ENCODE peak calls at places on chromosome 7, in eight cellular contexts. P is left ventricle myocardium inferior, G is aorta, Z is fibroblast of mammary gland, I is AG09309, R is heart right ventricle, E is GM23248, A is HFF-Myc. K is an unnamed sample.

GRCh38 chr7:100611983-100612729 is at the start of gene MOSPD3:
- DNase-seq in P (peak; percentile 98), G (peak; percentile 100), Z (peak; percentile 99), I (peak; percentile 98), R (peak; percentile 99), E (peak; percentile 100), A (peak; percentile 99), K (peak; percentile 95)

GRCh38 chr7:2701832-2702593 is 14.0 kb downstream of the AMZ1 start:
- DNase-seq in P (peak; percentile 39), G (no peak), Z (peak; percentile 82), I (no peak), R (peak; percentile 38), E (peak; percentile 91), A (no peak), K (no peak)

GRCh38 chr7:42217053-42217452 is 20.0 kb downstream of the GLI3 start:
- DNase-seq in P (no peak), G (no peak), Z (peak; percentile 54), I (no peak), R (no peak), E (no peak), A (no peak), K (no peak)

GRCh38 chr7:24480501-24480900 is 92.8 kb upstream of the PALS2 start:
- DNase-seq in P (no peak), G (no peak), Z (no peak), I (no peak), R (no peak), E (no peak), A (no peak), K (no peak)

GRCh38 chr7:134364619-134365037 is 47.9 kb upstream of the SLC35B4 start:
- DNase-seq in P (no peak), G (no peak), Z (peak; percentile 81), I (peak; percentile 28), R (no peak), E (peak; percentile 85), A (no peak), K (no peak)

GRCh38 chr7:7566651-7567611 is at the start of gene MIOS:
- DNase-seq in P (peak; percentile 89), G (peak; percentile 95), Z (peak; percentile 79), I (no peak), R (peak; percentile 92), E (peak; percentile 85), A (no peak), K (peak; percentile 73)

GRCh38 chr7:154441811-154442210 is 389.6 kb downstream of the DPP6 start:
- DNase-seq in P (no peak), G (no peak), Z (no peak), I (no peak), R (no peak), E (no peak), A (no peak), K (no peak)

GRCh38 chr7:2225336-2225735 is 7.4 kb downstream of the MAD1L1 start:
- DNase-seq in P (no peak), G (no peak), Z (no peak), I (no peak), R (no peak), E (no peak), A (no peak), K (no peak)

GRCh38 chr7:74454948-74455804 is 1.5 kb downstream of the GTF2IRD1 start:
- DNase-seq in P (peak; percentile 57), G (no peak), Z (no peak), I (no peak), R (peak; percentile 60), E (peak; percentile 23), A (no peak), K (no peak)

GRCh38 chr7:94295805-94296204 is 98.9 kb upstream of the COL1A2 start:
- DNase-seq in P (no peak), G (no peak), Z (peak; percentile 89), I (peak; percentile 75), R (no peak), E (peak; percentile 94), A (peak; percentile 67), K (no peak)

GRCh38 chr7:107961399-107961798 is 41.6 kb downstream of the LAMB1 start:
- DNase-seq in P (peak; percentile 76), G (no peak), Z (peak; percentile 68), I (no peak), R (peak; percentile 57), E (no peak), A (no peak), K (no peak)

GRCh38 chr7:116706668-116707126 is 34.7 kb downstream of the MET start:
- DNase-seq in P (no peak), G (no peak), Z (peak; percentile 59), I (no peak), R (no peak), E (peak; percentile 84), A (no peak), K (no peak)

GRCh38 chr7:1403844-1404404 is 55.3 kb downstream of the MICALL2 start:
- DNase-seq in P (no peak), G (no peak), Z (peak; percentile 23), I (no peak), R (no peak), E (peak; percentile 70), A (no peak), K (no peak)

GRCh38 chr7:96440328-96440727 is 118.4 kb upstream of the SLC25A13 start:
- DNase-seq in P (no peak), G (no peak), Z (no peak), I (no peak), R (no peak), E (no peak), A (no peak), K (no peak)

GRCh38 chr7:35504365-35504764 is 190.6 kb downstream of the HERPUD2 start:
- DNase-seq in P (no peak), G (no peak), Z (no peak), I (no peak), R (no peak), E (no peak), A (no peak), K (no peak)

GRCh38 chr7:133431134-133431711 is 178.3 kb downstream of the EXOC4 start:
- DNase-seq in P (no peak), G (no peak), Z (no peak), I (no peak), R (no peak), E (no peak), A (no peak), K (no peak)

GRCh38 chr7:114086906-114087651 is 168.3 kb upstream of the PPP1R3A start:
- DNase-seq in P (no peak), G (peak; percentile 74), Z (peak; percentile 38), I (no peak), R (no peak), E (peak; percentile 64), A (no peak), K (no peak)

GRCh38 chr7:115600196-115600595 is 430.4 kb downstream of the TFEC start:
- DNase-seq in P (no peak), G (no peak), Z (no peak), I (no peak), R (no peak), E (peak; percentile 24), A (no peak), K (no peak)

GRCh38 chr7:72286486-72286885 is 125.7 kb downstream of the CALN1 start:
- DNase-seq in P (no peak), G (no peak), Z (no peak), I (no peak), R (no peak), E (no peak), A (no peak), K (no peak)

GRCh38 chr7:39609462-39610149 is 13.8 kb upstream of the RALA start:
- DNase-seq in P (peak; percentile 33), G (peak; percentile 80), Z (no peak), I (no peak), R (peak; percentile 33), E (peak; percentile 49), A (no peak), K (no peak)

GRCh38 chr7:96558530-96558929 is 151.1 kb downstream of the SEM1 start:
- DNase-seq in P (no peak), G (no peak), Z (peak; percentile 23), I (no peak), R (no peak), E (peak; percentile 5), A (no peak), K (no peak)

GRCh38 chr7:22860784-22861482 is 38.3 kb upstream of the TOMM7 start:
- DNase-seq in P (no peak), G (no peak), Z (no peak), I (no peak), R (no peak), E (no peak), A (no peak), K (no peak)

GRCh38 chr7:95758187-95758586 is 14.2 kb upstream of the DYNC1I1 start:
- DNase-seq in P (no peak), G (no peak), Z (no peak), I (no peak), R (no peak), E (no peak), A (no peak), K (no peak)

GRCh38 chr7:107778283-107778682 is 24.7 kb downstream of the SLC26A3 start:
- DNase-seq in P (no peak), G (no peak), Z (no peak), I (no peak), R (no peak), E (no peak), A (no peak), K (no peak)

GRCh38 chr7:19119372-19119771 is 1.9 kb upstream of the TWIST1 start:
- DNase-seq in P (no peak), G (no peak), Z (no peak), I (no peak), R (no peak), E (peak; percentile 53), A (no peak), K (no peak)
- H3K4me3 ChIP-seq in P (no peak overlapping the region), G (no peak overlapping the region), Z (no peak overlapping the region), I (peak overlapping the region; percentile 95), R (no peak overlapping the region), E (peak overlapping the region; percentile 88), A (peak overlapping the region; percentile 94), K (no peak overlapping the region)

DNA sequence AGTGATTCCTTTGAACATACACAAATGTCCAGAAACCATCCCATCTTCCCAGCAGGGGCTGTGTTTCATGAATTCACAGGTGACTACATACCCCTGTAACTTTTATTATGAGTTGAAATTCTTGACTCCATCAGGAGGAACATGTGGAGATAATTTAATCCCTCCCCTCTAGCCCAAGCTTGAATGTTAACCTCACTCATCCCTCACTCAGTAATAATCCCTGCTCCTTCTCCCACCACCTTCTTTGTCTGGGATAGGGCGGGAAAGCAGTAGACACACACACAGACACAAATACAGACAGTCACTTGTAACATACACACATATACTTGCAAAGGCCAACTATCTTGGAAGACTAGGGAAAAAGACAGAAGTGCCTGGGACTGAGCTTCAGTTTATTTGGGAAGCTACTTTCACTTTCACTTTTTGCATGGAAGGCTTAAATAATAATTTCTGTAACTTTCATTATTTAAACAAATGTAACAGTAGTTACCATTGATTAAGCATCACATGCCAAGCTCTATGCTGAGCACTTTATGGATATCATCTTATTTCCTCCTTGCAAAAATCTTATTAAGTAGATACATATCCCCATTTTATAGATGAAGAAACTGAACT is 7.3 kb downstream of the AASS start:
- DNase-seq in P (no peak), G (no peak), Z (peak; percentile 33), I (no peak), R (no peak), E (peak; percentile 43), A (no peak), K (no peak)
- H3K4me3 ChIP-seq in P (peak overlapping the region; percentile 57), G (peak overlapping the region; percentile 62), Z (peak overlapping the region; percentile 49), I (peak overlapping the region; percentile 35), R (peak overlapping the region; percentile 44), E (peak overlapping the region; percentile 69), A (peak overlapping the region; percentile 25), K (no peak overlapping the region)

GRCh38 chr7:150324366-150324961 is 1.1 kb upstream of the ACTR3C start:
- DNase-seq in P (no peak), G (no peak), Z (peak; percentile 43), I (no peak), R (no peak), E (no peak), A (no peak), K (no peak)
- H3K4me3 ChIP-seq in P (peak overlapping the region; percentile 74), G (no peak overlapping the region), Z (no peak overlapping the region), I (no peak overlapping the region), R (no peak overlapping the region), E (no peak overlapping the region), A (peak overlapping the region; percentile 42), K (no peak overlapping the region)

GRCh38 chr7:37342170-37342569 is 106.5 kb downstream of the ELMO1 start:
- DNase-seq in P (no peak), G (no peak), Z (no peak), I (no peak), R (no peak), E (no peak), A (no peak), K (no peak)
- H3K4me3 ChIP-seq in P (peak overlapping the region; percentile 12), G (no peak overlapping the region), Z (no peak overlapping the region), I (no peak overlapping the region), R (no peak overlapping the region), E (no peak overlapping the region), A (no peak overlapping the region), K (peak overlapping the region; percentile 63)